ENCODE peak calls at places on chromosomes 7 and 10, in six cellular contexts. I, G, D, P, Y and V are unnamed samples.

GRCh38 chr7:134254311-134254710 is 62.4 kb downstream of the SLC35B4 start:
- DNase-seq in I (no peak), G (no peak), D (no peak), P (no peak), Y (peak), V (no peak)

GRCh38 chr10:97321032-97321806 is 2.1 kb downstream of the FRAT1 start:
- DNase-seq in I (no peak), G (peak), D (peak), P (no peak), Y (no peak), V (peak)

GRCh38 chr10:77635402-77636227 is 2.0 kb downstream of the KCNMA1 start:
- DNase-seq in I (no peak), G (no peak), D (no peak), P (no peak), Y (peak), V (no peak)

GRCh38 chr10:8045728-8046494 is 8.6 kb upstream of the GATA3 start:
- DNase-seq in I (no peak), G (no peak), D (no peak), P (no peak), Y (no peak), V (no peak)

GRCh38 chr10:73894245-73894971 is 16.5 kb upstream of the PLAU start:
- DNase-seq in I (no peak), G (no peak), D (no peak), P (no peak), Y (peak), V (no peak)

GRCh38 chr10:48306870-48307531 is 524 bp downstream of the MAPK8 start:
- DNase-seq in I (no peak), G (peak), D (peak), P (no peak), Y (peak), V (peak)

GRCh38 chr7:106345421-106346166 is 60.8 kb upstream of the NAMPT start:
- DNase-seq in I (no peak), G (no peak), D (no peak), P (no peak), Y (peak), V (no peak)

GRCh38 chr10:73744690-73744994 is 470 bp downstream of the SEC24C start:
- DNase-seq in I (no peak), G (no peak), D (peak), P (no peak), Y (peak), V (peak)

GRCh38 chr10:46218921-46219320 is 67.9 kb upstream of the ANTXRL start:
- DNase-seq in I (no peak), G (no peak), D (no peak), P (no peak), Y (no peak), V (no peak)

GRCh38 chr7:30206942-30207341 is 72.2 kb downstream of the MTURN start:
- DNase-seq in I (no peak), G (peak), D (no peak), P (no peak), Y (no peak), V (no peak)

GRCh38 chr10:48247680-48248079 is 26.8 kb downstream of the FRMPD2 start:
- DNase-seq in I (no peak), G (no peak), D (no peak), P (no peak), Y (no peak), V (no peak)

GRCh38 chr7:131112431-131112830 is 215.2 kb upstream of the MKLN1 start:
- DNase-seq in I (no peak), G (no peak), D (no peak), P (no peak), Y (no peak), V (no peak)

GRCh38 chr10:72954596-72955569 is at the start of gene PLA2G12B:
- DNase-seq in I (no peak), G (peak), D (no peak), P (no peak), Y (no peak), V (no peak)

GRCh38 chr10:133309720-133310398 is 1.1 kb downstream of the ZNF511 start:
- DNase-seq in I (no peak), G (peak), D (no peak), P (no peak), Y (peak), V (peak)

GRCh38 chr10:118584181-118584954 is 11.1 kb downstream of the PRLHR start:
- DNase-seq in I (no peak), G (no peak), D (no peak), P (no peak), Y (peak), V (no peak)

GRCh38 chr10:131843089-131843595 is 57.7 kb upstream of the PPP2R2D start:
- DNase-seq in I (no peak), G (no peak), D (no peak), P (no peak), Y (no peak), V (peak)

GRCh38 chr7:158649279-158649678 is 55.3 kb downstream of the NCAPG2 start:
- DNase-seq in I (no peak), G (no peak), D (peak), P (no peak), Y (peak), V (no peak)

GRCh38 chr10:131852161-131852822 is 48.5 kb upstream of the PPP2R2D start:
- DNase-seq in I (no peak), G (no peak), D (no peak), P (no peak), Y (no peak), V (peak)

DNA sequence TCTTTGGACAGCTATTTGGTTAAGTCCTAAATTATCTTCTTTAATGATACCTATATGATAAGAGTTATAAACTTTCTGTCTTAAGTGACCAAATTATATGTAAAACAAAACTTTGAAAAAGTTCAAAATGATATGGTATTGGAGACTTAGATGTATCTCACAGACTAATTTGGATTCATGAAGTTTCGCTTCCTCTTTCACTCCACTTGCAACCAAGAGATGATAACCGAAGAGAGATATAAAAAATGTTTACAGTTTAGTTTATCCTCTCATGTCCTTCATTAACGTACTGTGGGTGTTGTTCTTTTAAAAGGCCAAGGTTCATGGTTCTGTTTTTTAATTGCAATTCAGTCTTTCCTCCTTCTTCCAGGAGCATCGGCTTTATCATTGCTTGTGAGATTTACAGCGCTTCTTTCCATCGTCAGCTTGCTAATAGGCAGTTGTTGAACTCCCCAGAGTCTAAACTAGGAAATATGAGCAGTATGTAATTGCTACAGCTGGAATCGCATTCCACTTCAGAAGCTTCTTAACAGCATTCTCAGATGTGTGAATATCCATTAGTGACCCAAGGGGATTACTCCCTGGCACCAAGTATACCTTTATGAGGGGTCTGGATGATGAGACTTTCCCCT is 75.9 kb upstream of the HGF start:
- DNase-seq in I (no peak), G (no peak), D (no peak), P (no peak), Y (no peak), V (no peak)
- H3K4me3 ChIP-seq in I (no peak), G (no peak), D (no peak), P (no peak), Y (no peak), V (no peak)

DNA sequence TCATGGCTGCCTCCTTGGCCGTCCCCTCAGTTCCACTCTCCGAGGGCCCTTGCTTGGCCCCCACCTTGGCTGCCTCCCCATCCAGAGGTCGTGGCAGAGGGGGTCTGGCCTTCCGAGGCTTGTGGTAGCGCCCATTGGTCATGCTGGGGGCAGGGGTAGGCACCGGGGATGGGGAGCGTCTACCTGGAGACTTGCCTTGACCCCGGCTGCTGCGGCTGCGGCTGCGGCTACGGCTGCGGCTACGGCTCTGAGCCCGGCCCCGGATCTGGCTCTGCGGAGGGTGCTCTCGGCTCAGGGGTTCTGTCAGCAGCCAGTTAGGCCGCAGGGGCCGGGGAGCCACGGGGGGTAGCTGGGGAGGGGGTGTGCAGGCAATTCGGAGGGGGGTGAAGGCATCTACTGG is 10.7 kb downstream of the LZTS2 start:
- DNase-seq in I (no peak), G (no peak), D (no peak), P (no peak), Y (no peak), V (no peak)
- H3K4me3 ChIP-seq in I (no peak), G (no peak), D (no peak), P (no peak), Y (no peak), V (no peak)

GRCh38 chr10:22477365-22478287 is 132.3 kb downstream of the SPAG6 start:
- DNase-seq in I (no peak), G (no peak), D (no peak), P (no peak), Y (no peak), V (no peak)
- H3K4me3 ChIP-seq in I (no peak), G (no peak), D (no peak), P (no peak), Y (no peak), V (no peak)

DNA sequence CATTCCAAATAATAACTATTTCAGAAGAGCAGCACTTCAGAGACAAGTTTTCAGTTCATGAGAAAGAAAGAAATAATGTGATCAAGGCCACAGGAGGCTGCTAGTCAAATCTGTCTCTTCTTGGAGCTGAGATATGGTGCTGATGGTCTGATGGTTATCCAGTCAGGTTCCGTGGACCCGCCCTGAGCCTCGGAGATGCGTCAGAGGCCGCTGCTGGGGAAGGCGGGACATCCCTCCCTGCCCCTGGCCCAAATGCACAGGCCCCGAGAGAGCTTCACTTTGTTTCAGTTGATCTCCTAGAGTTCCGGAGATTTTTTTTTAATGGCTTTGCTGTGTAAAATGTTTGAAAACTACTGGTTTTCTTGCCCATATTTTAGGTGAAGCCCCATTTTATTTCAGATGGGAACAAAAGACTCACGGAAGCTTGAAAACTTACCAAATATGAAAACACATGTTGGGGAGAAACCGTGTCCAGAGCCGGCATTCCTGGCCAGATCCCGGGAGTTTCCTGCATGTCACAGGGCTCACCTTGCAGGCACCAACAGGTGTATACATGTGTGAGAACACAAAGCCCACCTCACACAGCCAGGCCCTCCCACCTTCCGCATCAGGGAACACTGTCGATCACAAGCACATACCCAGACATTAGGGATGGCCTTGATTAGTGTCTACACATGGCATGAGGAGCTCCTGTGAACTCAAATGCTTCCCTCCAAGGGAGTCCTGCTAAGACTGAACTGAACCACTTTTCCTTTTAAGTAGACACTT is 499.0 kb downstream of the TCERG1L start:
- DNase-seq in I (no peak), G (no peak), D (no peak), P (no peak), Y (no peak), V (no peak)
- H3K4me3 ChIP-seq in I (no peak), G (no peak), D (no peak), P (no peak), Y (no peak), V (no peak)